ENCODE peak calls at places on chromosomes 2 and 18, in five cellular contexts. One of them, this sample, is unnamed.

GRCh38 chr18:36309436-36310391 is 12.2 kb downstream of the FHOD3 start:
- DNase-seq in astrocyte: peak; percentile 100
- DNase-seq in GM12865: no peak
- DNase-seq in H7: no peak
- DNase-seq in choroid plexus epithelial cell: peak; percentile 96
- DNase-seq in this sample: no peak

GRCh38 chr2:134717706-134718094 is 1.1 kb downstream of the TMEM163 start:
- DNase-seq in GM12865: no peak
- DNase-seq in H7: peak; percentile 59
- DNase-seq in astrocyte: no peak
- DNase-seq in choroid plexus epithelial cell: no peak
- DNase-seq in this sample: no peak

GRCh38 chr18:27869735-27870134 is 307.2 kb downstream of the CDH2 start:
- DNase-seq in astrocyte: no peak
- DNase-seq in H7: no peak
- DNase-seq in choroid plexus epithelial cell: no peak
- DNase-seq in GM12865: no peak
- DNase-seq in this sample: no peak

GRCh38 chr2:179860255-179861026 is 971 bp downstream of the ZNF385B start:
- DNase-seq in astrocyte: no peak
- DNase-seq in GM12865: no peak
- DNase-seq in choroid plexus epithelial cell: no peak
- DNase-seq in H7: peak; percentile 74
- DNase-seq in this sample: no peak

GRCh38 chr18:34121157-34121807 is 103.4 kb downstream of the NOL4 start:
- DNase-seq in GM12865: peak; percentile 15
- DNase-seq in astrocyte: peak; percentile 70
- DNase-seq in H7: no peak
- DNase-seq in choroid plexus epithelial cell: peak; percentile 72
- DNase-seq in this sample: no peak

GRCh38 chr2:191474459-191474858 is 203.5 kb upstream of the NABP1 start:
- DNase-seq in GM12865: no peak
- DNase-seq in choroid plexus epithelial cell: no peak
- DNase-seq in astrocyte: no peak
- DNase-seq in H7: no peak
- DNase-seq in this sample: no peak

GRCh38 chr2:226338825-226339224 is 460.8 kb downstream of the IRS1 start:
- DNase-seq in GM12865: no peak
- DNase-seq in choroid plexus epithelial cell: no peak
- DNase-seq in astrocyte: no peak
- DNase-seq in H7: no peak
- DNase-seq in this sample: no peak

GRCh38 chr18:21243041-21243431 is 1.0 kb downstream of the GREB1L start:
- DNase-seq in choroid plexus epithelial cell: no peak
- DNase-seq in GM12865: no peak
- DNase-seq in H7: peak; percentile 53
- DNase-seq in astrocyte: peak; percentile 17
- DNase-seq in this sample: no peak

GRCh38 chr2:176488446-176488845 is 219.2 kb downstream of the MTX2 start:
- DNase-seq in choroid plexus epithelial cell: no peak
- DNase-seq in H7: no peak
- DNase-seq in GM12865: no peak
- DNase-seq in astrocyte: peak; percentile 84
- DNase-seq in this sample: no peak

GRCh38 chr18:42298744-42299685 is 344.0 kb downstream of the PIK3C3 start:
- DNase-seq in GM12865: peak; percentile 71
- DNase-seq in astrocyte: peak; percentile 43
- DNase-seq in choroid plexus epithelial cell: peak; percentile 89
- DNase-seq in H7: peak; percentile 18
- DNase-seq in this sample: peak; percentile 32

GRCh38 chr2:40797115-40797514 is 345.2 kb upstream of the SLC8A1 start:
- DNase-seq in GM12865: no peak
- DNase-seq in choroid plexus epithelial cell: peak; percentile 2
- DNase-seq in H7: peak; percentile 3
- DNase-seq in astrocyte: peak; percentile 18
- DNase-seq in this sample: no peak

GRCh38 chr2:62817995-62818713 is 112.6 kb downstream of the EHBP1 start:
- DNase-seq in astrocyte: peak; percentile 39
- DNase-seq in choroid plexus epithelial cell: peak; percentile 28
- DNase-seq in H7: no peak
- DNase-seq in GM12865: no peak
- DNase-seq in this sample: no peak

GRCh38 chr2:101608411-101609317 is 88.8 kb upstream of the MAP4K4 start:
- DNase-seq in choroid plexus epithelial cell: no peak
- DNase-seq in astrocyte: no peak
- DNase-seq in H7: no peak
- DNase-seq in GM12865: no peak
- DNase-seq in this sample: peak; percentile 4

GRCh38 chr2:154143105-154143504 is 271.4 kb downstream of the GALNT13 start:
- DNase-seq in astrocyte: no peak
- DNase-seq in H7: no peak
- DNase-seq in GM12865: no peak
- DNase-seq in choroid plexus epithelial cell: no peak
- DNase-seq in this sample: no peak

GRCh38 chr2:24313744-24314632 is 46.3 kb downstream of the ITSN2 start:
- DNase-seq in choroid plexus epithelial cell: peak; percentile 37
- DNase-seq in GM12865: peak; percentile 60
- DNase-seq in astrocyte: peak; percentile 45
- DNase-seq in H7: no peak
- DNase-seq in this sample: no peak

GRCh38 chr2:109009920-109010610 is 21.0 kb upstream of the EDAR start:
- DNase-seq in GM12865: no peak
- DNase-seq in choroid plexus epithelial cell: peak; percentile 58
- DNase-seq in H7: no peak
- DNase-seq in astrocyte: peak; percentile 53
- DNase-seq in this sample: no peak

GRCh38 chr18:74715306-74715705 is 117.6 kb downstream of the ZNF407 start:
- DNase-seq in astrocyte: no peak
- DNase-seq in GM12865: no peak
- DNase-seq in choroid plexus epithelial cell: no peak
- DNase-seq in H7: no peak
- DNase-seq in this sample: no peak

GRCh38 chr18:8800041-8800441 is 94.7 kb downstream of the MTCL1 start:
- DNase-seq in choroid plexus epithelial cell: no peak
- DNase-seq in astrocyte: peak; percentile 92
- DNase-seq in GM12865: no peak
- DNase-seq in H7: no peak
- DNase-seq in this sample: no peak

GRCh38 chr2:180716186-180717180 is 263.9 kb upstream of the UBE2E3 start:
- DNase-seq in GM12865: no peak
- DNase-seq in astrocyte: no peak
- DNase-seq in choroid plexus epithelial cell: peak; percentile 59
- DNase-seq in H7: no peak
- DNase-seq in this sample: no peak

GRCh38 chr18:76803814-76804213 is 18.5 kb upstream of the ZNF236 start:
- DNase-seq in H7: peak; percentile 87
- DNase-seq in GM12865: peak; percentile 69
- DNase-seq in astrocyte: peak; percentile 29
- DNase-seq in choroid plexus epithelial cell: peak; percentile 68
- DNase-seq in this sample: peak; percentile 81

GRCh38 chr2:85903849-85904248 is 15.1 kb upstream of the ST3GAL5 start:
- DNase-seq in H7: no peak
- DNase-seq in astrocyte: no peak
- DNase-seq in choroid plexus epithelial cell: no peak
- DNase-seq in GM12865: no peak
- DNase-seq in this sample: no peak

GRCh38 chr2:178306351-178307073 is 112.2 kb downstream of the OSBPL6 start:
- DNase-seq in choroid plexus epithelial cell: peak; percentile 68
- DNase-seq in GM12865: peak; percentile 76
- DNase-seq in H7: peak; percentile 52
- DNase-seq in astrocyte: no peak
- DNase-seq in this sample: peak; percentile 20

GRCh38 chr18:48454146-48454796 is 45.1 kb upstream of the ZBTB7C start:
- DNase-seq in astrocyte: no peak
- DNase-seq in GM12865: no peak
- DNase-seq in choroid plexus epithelial cell: peak; percentile 46
- DNase-seq in H7: no peak
- DNase-seq in this sample: no peak

GRCh38 chr18:68017385-68017784 is 500.9 kb upstream of the DSEL start:
- DNase-seq in GM12865: no peak
- DNase-seq in H7: no peak
- DNase-seq in choroid plexus epithelial cell: no peak
- DNase-seq in astrocyte: no peak
- DNase-seq in this sample: no peak

GRCh38 chr2:98912221-98912851 is 23.7 kb downstream of the CRACDL start:
- DNase-seq in choroid plexus epithelial cell: peak; percentile 79
- DNase-seq in H7: no peak
- DNase-seq in astrocyte: peak; percentile 92
- DNase-seq in GM12865: no peak
- DNase-seq in this sample: peak; percentile 36

GRCh38 chr2:190879474-190880373 is 897 bp upstream of the GLS start:
- DNase-seq in H7: peak; percentile 76
- DNase-seq in choroid plexus epithelial cell: peak; percentile 49
- DNase-seq in astrocyte: peak; percentile 51
- DNase-seq in GM12865: no peak
- DNase-seq in this sample: peak; percentile 60

GRCh38 chr2:96359310-96359709 is 23.7 kb downstream of the NCAPH start:
- DNase-seq in choroid plexus epithelial cell: no peak
- DNase-seq in H7: peak; percentile 38
- DNase-seq in GM12865: peak; percentile 23
- DNase-seq in astrocyte: no peak
- DNase-seq in this sample: peak; percentile 58

GRCh38 chr2:1777156-1777555 is 32.8 kb upstream of the PXDN start:
- DNase-seq in astrocyte: no peak
- DNase-seq in choroid plexus epithelial cell: no peak
- DNase-seq in GM12865: no peak
- DNase-seq in H7: no peak
- DNase-seq in this sample: no peak

DNA sequence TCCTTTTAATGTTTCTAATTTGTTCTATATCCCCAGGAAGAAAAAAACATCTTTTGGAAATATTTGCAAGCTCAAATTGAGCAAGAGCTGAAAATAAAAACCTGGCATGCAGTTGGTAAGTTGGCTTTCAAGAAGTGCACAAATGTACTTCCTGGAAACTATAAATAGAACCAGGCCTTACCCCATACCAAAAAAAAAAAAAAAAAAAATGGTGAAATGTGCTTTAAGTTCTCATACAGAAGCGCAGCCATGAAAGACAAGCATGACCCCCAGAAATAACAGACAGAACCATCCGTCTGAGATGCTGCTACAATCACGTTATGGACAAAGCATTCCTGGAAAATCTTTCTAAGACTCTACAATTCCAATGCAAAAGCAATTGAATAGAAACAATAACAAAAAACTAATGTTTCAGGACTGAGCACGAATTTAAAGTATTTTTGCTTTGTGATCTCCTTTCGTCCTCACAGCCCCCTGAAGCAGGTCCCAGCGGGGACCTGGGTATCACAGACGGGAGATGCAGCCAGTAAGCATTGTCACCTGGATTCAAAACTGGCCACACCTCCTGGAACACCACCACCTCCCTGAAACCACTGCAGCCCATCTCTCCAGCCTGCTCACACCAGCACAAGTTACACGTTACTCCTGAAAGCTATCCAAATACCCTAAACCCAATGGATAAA is 178.3 kb downstream of the HDAC4 start:
- DNase-seq in astrocyte: no peak
- DNase-seq in GM12865: no peak
- DNase-seq in choroid plexus epithelial cell: peak; percentile 75
- DNase-seq in H7: no peak
- DNase-seq in this sample: no peak
- H3K4me3 ChIP-seq in astrocyte: no peak overlapping the region
- H3K4me3 ChIP-seq in GM12865: no peak overlapping the region
- H3K4me3 ChIP-seq in choroid plexus epithelial cell: no peak overlapping the region
- H3K4me3 ChIP-seq in H7: no peak overlapping the region
- H3K4me3 ChIP-seq in this sample: no peak overlapping the region

GRCh38 chr2:197256021-197256420 is 54.6 kb downstream of the ANKRD44 start:
- DNase-seq in GM12865: no peak
- DNase-seq in H7: no peak
- DNase-seq in choroid plexus epithelial cell: no peak
- DNase-seq in astrocyte: no peak
- DNase-seq in this sample: no peak
- H3K4me3 ChIP-seq in GM12865: peak overlapping the region; percentile 88
- H3K4me3 ChIP-seq in H7: no peak overlapping the region
- H3K4me3 ChIP-seq in choroid plexus epithelial cell: no peak overlapping the region
- H3K4me3 ChIP-seq in astrocyte: no peak overlapping the region
- H3K4me3 ChIP-seq in this sample: peak overlapping the region; percentile 38

GRCh38 chr2:43217228-43218220 is 8.9 kb downstream of the ZFP36L2 start:
- DNase-seq in astrocyte: no peak
- DNase-seq in H7: peak; percentile 87
- DNase-seq in GM12865: peak; percentile 32
- DNase-seq in choroid plexus epithelial cell: peak; percentile 15
- DNase-seq in this sample: no peak

GRCh38 chr2:43219383-43220228 is 6.8 kb downstream of the ZFP36L2 start:
- DNase-seq in H7: peak; percentile 88
- DNase-seq in GM12865: peak; percentile 96
- DNase-seq in astrocyte: peak; percentile 78
- DNase-seq in choroid plexus epithelial cell: peak; percentile 85
- DNase-seq in this sample: peak; percentile 78

GRCh38 chr2:43218221-43218549 is 8.2 kb downstream of the ZFP36L2 start:
- DNase-seq in choroid plexus epithelial cell: peak; percentile 64
- DNase-seq in astrocyte: no peak
- DNase-seq in H7: no peak
- DNase-seq in GM12865: no peak
- DNase-seq in this sample: no peak

GRCh38 chr2:43220229-43220981 is 6.0 kb downstream of the ZFP36L2 start:
- DNase-seq in astrocyte: peak; percentile 28
- DNase-seq in choroid plexus epithelial cell: peak; percentile 48
- DNase-seq in H7: no peak
- DNase-seq in GM12865: no peak
- DNase-seq in this sample: no peak

DNA sequence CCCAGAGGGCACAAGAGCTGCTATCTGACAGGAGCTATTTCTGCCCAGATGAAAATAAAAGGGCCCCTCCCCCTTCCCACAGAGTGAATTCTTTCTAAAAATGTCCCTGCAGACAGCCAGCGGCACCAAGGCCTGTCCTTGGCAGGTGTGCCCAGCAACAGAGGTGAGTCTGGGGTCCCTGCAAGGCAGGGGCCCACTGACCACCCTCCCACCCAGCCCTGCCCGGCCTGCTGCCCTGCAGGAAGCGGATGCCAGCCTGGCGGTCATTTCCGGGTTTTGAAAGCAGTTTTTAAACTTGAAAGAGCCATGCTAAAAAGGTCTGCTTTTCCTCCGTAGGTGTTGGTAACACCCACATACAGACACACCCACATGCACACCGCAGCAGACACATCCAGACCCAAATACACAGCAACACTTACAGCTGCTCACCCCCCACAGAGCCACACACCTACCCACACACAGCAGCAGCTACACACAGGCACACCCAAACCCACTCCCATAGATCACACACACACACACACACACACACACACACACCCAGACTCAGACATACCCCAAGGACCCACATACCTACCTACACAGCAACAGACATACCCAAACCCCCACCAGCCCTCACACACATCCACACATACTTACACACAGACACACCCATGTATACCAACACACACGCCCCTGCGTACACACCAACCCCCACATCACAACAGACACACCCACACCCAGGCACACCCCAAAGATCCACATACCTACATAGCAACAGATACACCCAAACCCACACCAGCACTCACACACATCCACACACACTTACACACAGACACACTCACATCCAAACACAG is 7.6 kb downstream of the ZFP36L2 start:
- DNase-seq in H7: peak; percentile 73
- DNase-seq in choroid plexus epithelial cell: peak; percentile 19
- DNase-seq in GM12865: peak; percentile 87
- DNase-seq in astrocyte: no peak
- DNase-seq in this sample: peak; percentile 72
- H3K4me3 ChIP-seq in H7: peak overlapping the region; percentile 40
- H3K4me3 ChIP-seq in choroid plexus epithelial cell: peak overlapping the region; percentile 53
- H3K4me3 ChIP-seq in GM12865: peak overlapping the region; percentile 91
- H3K4me3 ChIP-seq in astrocyte: peak overlapping the region; percentile 30
- H3K4me3 ChIP-seq in this sample: peak overlapping the region; percentile 89

GRCh38 chr2:95311821-95312542 is 14.8 kb downstream of the KCNIP3 start:
- DNase-seq in astrocyte: no peak
- DNase-seq in H7: no peak
- DNase-seq in GM12865: no peak
- DNase-seq in choroid plexus epithelial cell: no peak
- DNase-seq in this sample: no peak
- H3K4me3 ChIP-seq in astrocyte: no peak overlapping the region
- H3K4me3 ChIP-seq in H7: no peak overlapping the region
- H3K4me3 ChIP-seq in GM12865: no peak overlapping the region
- H3K4me3 ChIP-seq in choroid plexus epithelial cell: no peak overlapping the region
- H3K4me3 ChIP-seq in this sample: no peak overlapping the region